ENCODE peak calls at places on chromosomes 1 and 21, in five cellular contexts. One of them, this sample, is unnamed. For H3K9me3 and H3K36me3, the result is how much of the 10 kb centered on the place peaks cover.

GRCh38 chr1:212477680-212478466 is 45.2 kb downstream of the NENF start:
- DNase-seq in NT2/D1: no peak
- DNase-seq in PC-9: no peak
- DNase-seq in astrocyte: no peak
- DNase-seq in pancreas: no peak
- DNase-seq in this sample: no peak

GRCh38 chr1:229842302-229843255 is 216.5 kb downstream of the URB2 start:
- DNase-seq in PC-9: no peak
- DNase-seq in NT2/D1: no peak
- DNase-seq in pancreas: no peak
- DNase-seq in astrocyte: no peak
- DNase-seq in this sample: no peak

GRCh38 chr1:203028067-203028783 is 1.9 kb downstream of the PPFIA4 start:
- DNase-seq in NT2/D1: no peak
- DNase-seq in pancreas: no peak
- DNase-seq in PC-9: no peak
- DNase-seq in astrocyte: no peak
- DNase-seq in this sample: no peak

GRCh38 chr1:227944066-227944930 is 3.4 kb downstream of the WNT9A start:
- DNase-seq in PC-9: no peak
- DNase-seq in NT2/D1: no peak
- DNase-seq in astrocyte: no peak
- DNase-seq in pancreas: peak
- DNase-seq in this sample: no peak

GRCh38 chr1:183676515-183677189 is 23.5 kb upstream of the APOBEC4 start:
- DNase-seq in pancreas: no peak
- DNase-seq in NT2/D1: no peak
- DNase-seq in PC-9: no peak
- DNase-seq in astrocyte: peak
- DNase-seq in this sample: peak

GRCh38 chr1:43171876-43172531 is at the start of the genes CFAP57 and EBNA1BP2:
- DNase-seq in astrocyte: peak
- DNase-seq in NT2/D1: peak
- DNase-seq in PC-9: peak
- DNase-seq in pancreas: peak
- DNase-seq in this sample: peak

GRCh38 chr21:45811136-45811535 is 167.6 kb downstream of the PCBP3 start:
- DNase-seq in PC-9: no peak
- DNase-seq in NT2/D1: no peak
- DNase-seq in astrocyte: no peak
- DNase-seq in pancreas: no peak
- DNase-seq in this sample: no peak

GRCh38 chr1:145906954-145907755 is 2.7 kb downstream of the ITGA10 start:
- DNase-seq in astrocyte: no peak
- DNase-seq in PC-9: no peak
- DNase-seq in pancreas: no peak
- DNase-seq in NT2/D1: no peak
- DNase-seq in this sample: peak

GRCh38 chr1:228323401-228323800 is 83.2 kb downstream of the TRIM11 start:
- DNase-seq in NT2/D1: no peak
- DNase-seq in astrocyte: no peak
- DNase-seq in pancreas: no peak
- DNase-seq in PC-9: no peak
- DNase-seq in this sample: no peak

DNA sequence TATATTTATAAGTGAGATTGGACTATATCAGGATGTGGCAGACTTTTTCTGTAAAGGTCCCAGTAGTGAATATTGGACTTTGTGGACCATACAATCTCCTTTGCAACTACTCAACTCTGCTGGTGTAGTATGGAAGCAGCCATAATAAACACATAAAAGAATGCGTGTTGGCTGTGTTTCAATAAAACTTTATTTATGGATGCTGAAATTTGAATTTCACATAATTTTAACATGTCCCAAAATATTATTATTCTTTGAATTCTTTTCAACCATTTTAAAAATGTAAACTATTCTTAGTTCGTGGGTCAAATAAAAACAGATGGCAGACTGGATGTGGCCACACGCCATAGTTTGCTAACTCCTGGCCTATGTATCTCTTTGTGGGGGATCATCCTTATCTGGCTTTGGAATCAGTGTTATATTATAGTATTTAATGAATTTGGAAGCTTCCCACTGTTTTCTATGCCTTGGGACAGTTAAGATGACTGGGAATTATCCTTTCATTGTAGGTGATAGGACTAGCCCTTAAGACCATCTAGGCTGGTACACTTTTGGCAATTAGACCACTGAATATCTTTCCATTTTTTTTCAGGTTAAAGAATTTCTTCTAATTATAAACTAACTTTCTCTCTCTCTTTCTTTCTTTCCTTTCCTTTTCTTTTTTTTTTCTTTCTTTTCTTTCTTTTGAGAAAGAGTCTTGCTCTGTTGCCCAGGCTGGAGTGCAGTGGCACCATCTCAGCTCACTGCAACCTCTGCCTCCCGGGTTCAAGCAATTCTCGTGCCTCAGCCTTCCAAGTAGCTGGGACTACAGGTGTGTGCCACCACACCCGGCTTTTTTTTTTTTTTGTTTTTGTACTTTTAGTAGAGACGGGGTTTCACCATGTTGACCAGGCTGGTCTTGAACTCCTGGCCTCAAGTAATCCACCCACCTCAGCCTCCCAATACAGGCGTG is 14.9 kb upstream of the SLAMF6 start:
- DNase-seq in PC-9: no peak
- DNase-seq in pancreas: no peak
- DNase-seq in NT2/D1: no peak
- DNase-seq in astrocyte: no peak
- DNase-seq in this sample: no peak
- H3K9me3 ChIP-seq in PC-9: under half
- H3K9me3 ChIP-seq in pancreas: under half
- H3K9me3 ChIP-seq in NT2/D1: under half
- H3K9me3 ChIP-seq in astrocyte: under half
- H3K9me3 ChIP-seq in this sample: under half

GRCh38 chr1:21164266-21164665 is 12.4 kb downstream of the EIF4G3 start:
- DNase-seq in PC-9: no peak
- DNase-seq in pancreas: no peak
- DNase-seq in astrocyte: no peak
- DNase-seq in NT2/D1: no peak
- DNase-seq in this sample: no peak

GRCh38 chr1:21160263-21160662 is 16.4 kb downstream of the EIF4G3 start:
- DNase-seq in astrocyte: no peak
- DNase-seq in NT2/D1: no peak
- DNase-seq in PC-9: no peak
- DNase-seq in pancreas: no peak
- DNase-seq in this sample: no peak

GRCh38 chr1:21165076-21165475 is 11.6 kb downstream of the EIF4G3 start:
- DNase-seq in astrocyte: no peak
- DNase-seq in NT2/D1: no peak
- DNase-seq in PC-9: no peak
- DNase-seq in pancreas: no peak
- DNase-seq in this sample: no peak

GRCh38 chr1:21162740-21163464 is 13.8 kb downstream of the EIF4G3 start:
- DNase-seq in NT2/D1: no peak
- DNase-seq in pancreas: no peak
- DNase-seq in astrocyte: no peak
- DNase-seq in PC-9: no peak
- DNase-seq in this sample: no peak

GRCh38 chr1:21161842-21162241 is 14.9 kb downstream of the EIF4G3 start:
- DNase-seq in astrocyte: no peak
- DNase-seq in PC-9: no peak
- DNase-seq in pancreas: no peak
- DNase-seq in NT2/D1: no peak
- DNase-seq in this sample: no peak
- H3K36me3 ChIP-seq in astrocyte: under half
- H3K36me3 ChIP-seq in PC-9: under half
- H3K36me3 ChIP-seq in pancreas: under half
- H3K36me3 ChIP-seq in NT2/D1: under half
- H3K36me3 ChIP-seq in this sample: under half

GRCh38 chr1:178308438-178308837 is 188.3 kb downstream of the CLEC20A start:
- DNase-seq in pancreas: no peak
- DNase-seq in PC-9: no peak
- DNase-seq in astrocyte: no peak
- DNase-seq in NT2/D1: no peak
- DNase-seq in this sample: no peak

GRCh38 chr1:178310685-178311105 is 186.1 kb downstream of the CLEC20A start:
- DNase-seq in NT2/D1: no peak
- DNase-seq in astrocyte: peak
- DNase-seq in PC-9: peak
- DNase-seq in pancreas: no peak
- DNase-seq in this sample: no peak

GRCh38 chr1:178311164-178311563 is 185.6 kb downstream of the CLEC20A start:
- DNase-seq in pancreas: no peak
- DNase-seq in PC-9: no peak
- DNase-seq in NT2/D1: no peak
- DNase-seq in astrocyte: peak
- DNase-seq in this sample: no peak

DNA sequence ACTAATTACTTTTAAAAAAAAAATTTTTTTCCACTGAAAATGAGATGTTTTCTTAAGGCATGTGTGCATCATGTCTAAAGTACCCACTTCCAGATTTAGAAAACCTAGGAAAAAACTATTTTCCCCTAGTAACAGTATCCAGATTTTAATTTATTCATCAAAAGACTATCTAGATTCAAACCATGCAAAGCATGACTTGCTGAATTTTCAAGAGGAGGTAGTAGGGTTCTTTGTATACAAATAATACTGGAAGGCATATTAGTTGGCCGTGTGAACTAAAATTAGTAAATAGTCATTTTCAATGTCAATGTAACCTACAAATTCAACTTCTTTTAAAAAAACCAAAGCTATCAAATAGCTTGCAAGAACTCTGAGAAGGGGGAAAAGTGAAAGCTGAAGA is 189.5 kb downstream of the CLEC20A start:
- DNase-seq in astrocyte: no peak
- DNase-seq in NT2/D1: no peak
- DNase-seq in PC-9: no peak
- DNase-seq in pancreas: no peak
- DNase-seq in this sample: no peak
- H3K4me3 ChIP-seq in astrocyte: no peak
- H3K4me3 ChIP-seq in NT2/D1: no peak
- H3K4me3 ChIP-seq in PC-9: no peak
- H3K4me3 ChIP-seq in pancreas: no peak
- H3K4me3 ChIP-seq in this sample: no peak

DNA sequence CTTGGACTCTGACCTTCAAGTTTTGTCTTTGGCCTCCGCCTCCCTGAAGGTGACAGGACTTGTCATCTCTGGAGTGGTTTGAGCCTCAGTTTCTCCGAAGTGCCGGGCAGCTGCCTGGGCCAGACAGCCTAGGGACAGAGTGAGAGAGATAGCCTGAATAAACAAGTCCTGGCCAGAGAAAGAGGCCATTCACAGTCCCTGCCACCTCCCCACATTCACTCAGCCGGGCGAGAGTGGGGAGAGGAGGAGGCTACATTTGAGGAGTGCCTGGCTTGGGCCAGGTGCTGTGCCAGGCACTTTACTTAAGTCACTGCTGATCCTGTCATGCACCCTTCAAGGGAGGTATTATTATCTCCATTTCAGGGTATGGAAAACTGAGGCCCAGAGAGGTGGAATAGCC is 3.5 kb downstream of the EXTL1 start:
- DNase-seq in NT2/D1: no peak
- DNase-seq in PC-9: no peak
- DNase-seq in astrocyte: no peak
- DNase-seq in pancreas: no peak
- DNase-seq in this sample: no peak
- H3K9me3 ChIP-seq in NT2/D1: under half
- H3K9me3 ChIP-seq in PC-9: under half
- H3K9me3 ChIP-seq in astrocyte: under half
- H3K9me3 ChIP-seq in pancreas: under half
- H3K9me3 ChIP-seq in this sample: under half

DNA sequence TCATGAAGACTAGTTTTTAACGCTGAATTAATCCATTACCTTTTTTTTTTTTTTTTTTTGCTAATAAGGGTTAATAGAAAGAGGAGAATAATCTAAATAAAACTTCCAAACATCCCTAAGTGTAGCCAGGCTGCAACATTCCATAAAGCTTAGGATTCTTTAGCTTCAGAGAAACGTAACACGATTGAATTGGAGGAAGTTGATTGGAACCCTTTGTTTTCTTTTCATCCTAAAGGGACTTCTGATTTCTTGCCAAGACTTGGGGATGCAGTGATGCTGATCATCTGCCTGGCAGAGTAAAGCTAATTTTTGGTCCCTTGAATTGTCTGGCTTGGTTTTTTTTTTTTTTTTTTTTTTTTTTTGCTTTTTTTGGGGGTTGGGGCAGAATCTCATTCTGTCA is 142.9 kb downstream of the VPS13D start:
- DNase-seq in NT2/D1: no peak
- DNase-seq in astrocyte: no peak
- DNase-seq in PC-9: no peak
- DNase-seq in pancreas: no peak
- DNase-seq in this sample: no peak
- H3K36me3 ChIP-seq in NT2/D1: under half
- H3K36me3 ChIP-seq in astrocyte: under half
- H3K36me3 ChIP-seq in PC-9: under half
- H3K36me3 ChIP-seq in pancreas: under half
- H3K36me3 ChIP-seq in this sample: under half

DNA sequence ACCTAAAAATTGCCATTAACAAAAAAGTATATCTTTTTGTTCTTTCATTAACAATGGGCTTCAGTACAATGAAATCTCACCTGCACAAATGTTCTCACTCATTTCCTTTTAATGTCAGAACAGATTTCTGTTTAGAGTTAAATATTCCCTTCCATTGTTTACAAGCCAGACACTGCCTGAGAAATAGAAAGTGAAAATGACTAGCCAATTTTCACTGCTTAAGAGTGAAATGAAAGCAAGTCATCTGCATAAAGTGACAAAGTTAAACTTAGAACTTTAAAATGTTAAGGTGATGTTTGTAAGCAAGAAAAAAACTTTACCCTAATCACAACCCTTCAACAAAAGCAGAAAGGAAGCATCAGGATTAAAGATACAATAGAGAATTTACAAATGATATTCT is 27.5 kb downstream of the COA6 start:
- DNase-seq in pancreas: no peak
- DNase-seq in NT2/D1: no peak
- DNase-seq in astrocyte: no peak
- DNase-seq in PC-9: no peak
- DNase-seq in this sample: no peak
- H3K4me3 ChIP-seq in pancreas: no peak
- H3K4me3 ChIP-seq in NT2/D1: no peak
- H3K4me3 ChIP-seq in astrocyte: no peak
- H3K4me3 ChIP-seq in PC-9: no peak
- H3K4me3 ChIP-seq in this sample: no peak

This sample was measured in MG63.